ENCODE peak calls at places on chromosomes 13 and 19, in nine cellular contexts. One of them, this sample, is unnamed.

GRCh38 chr19:31349160-31349881 is at the start of gene TSHZ3:
- DNase-seq in psoas muscle: peak
- DNase-seq in IMR-90: peak
- DNase-seq in mesendoderm: peak
- DNase-seq in fibroblast of the aortic adventitia: peak
- DNase-seq in epithelial cell of proximal tubule: no peak
- DNase-seq in heart left ventricle: peak
- DNase-seq in heart right ventricle: peak
- DNase-seq in HCT116: no peak
- DNase-seq in this sample: no peak

GRCh38 chr13:42375663-42376062 is 103.7 kb downstream of the AKAP11 start:
- DNase-seq in heart right ventricle: no peak
- DNase-seq in heart left ventricle: no peak
- DNase-seq in HCT116: no peak
- DNase-seq in mesendoderm: no peak
- DNase-seq in epithelial cell of proximal tubule: no peak
- DNase-seq in fibroblast of the aortic adventitia: no peak
- DNase-seq in IMR-90: no peak
- DNase-seq in psoas muscle: no peak
- DNase-seq in this sample: no peak

GRCh38 chr19:54518844-54519243 is 16.2 kb downstream of the LAIR2 start:
- DNase-seq in mesendoderm: no peak
- DNase-seq in heart left ventricle: no peak
- DNase-seq in psoas muscle: no peak
- DNase-seq in fibroblast of the aortic adventitia: no peak
- DNase-seq in epithelial cell of proximal tubule: no peak
- DNase-seq in IMR-90: no peak
- DNase-seq in heart right ventricle: peak
- DNase-seq in HCT116: no peak
- DNase-seq in this sample: no peak

GRCh38 chr13:99362362-99362761 is 55.2 kb upstream of the GPR183 start:
- DNase-seq in HCT116: no peak
- DNase-seq in heart right ventricle: no peak
- DNase-seq in mesendoderm: no peak
- DNase-seq in fibroblast of the aortic adventitia: no peak
- DNase-seq in heart left ventricle: no peak
- DNase-seq in IMR-90: no peak
- DNase-seq in epithelial cell of proximal tubule: no peak
- DNase-seq in psoas muscle: no peak
- DNase-seq in this sample: no peak

GRCh38 chr19:28619842-28620429 is 593.0 kb downstream of the UQCRFS1 start:
- DNase-seq in mesendoderm: no peak
- DNase-seq in heart left ventricle: no peak
- DNase-seq in epithelial cell of proximal tubule: no peak
- DNase-seq in HCT116: no peak
- DNase-seq in psoas muscle: no peak
- DNase-seq in heart right ventricle: no peak
- DNase-seq in IMR-90: no peak
- DNase-seq in fibroblast of the aortic adventitia: no peak
- DNase-seq in this sample: no peak

GRCh38 chr19:30403583-30403982 is 31.4 kb downstream of the ZNF536 start:
- DNase-seq in HCT116: no peak
- DNase-seq in epithelial cell of proximal tubule: no peak
- DNase-seq in IMR-90: no peak
- DNase-seq in heart right ventricle: no peak
- DNase-seq in psoas muscle: no peak
- DNase-seq in mesendoderm: no peak
- DNase-seq in heart left ventricle: no peak
- DNase-seq in fibroblast of the aortic adventitia: no peak
- DNase-seq in this sample: no peak

GRCh38 chr19:31529121-31529520 is 179.9 kb upstream of the TSHZ3 start:
- DNase-seq in heart left ventricle: no peak
- DNase-seq in fibroblast of the aortic adventitia: no peak
- DNase-seq in epithelial cell of proximal tubule: no peak
- DNase-seq in heart right ventricle: no peak
- DNase-seq in HCT116: no peak
- DNase-seq in mesendoderm: peak
- DNase-seq in IMR-90: no peak
- DNase-seq in psoas muscle: no peak
- DNase-seq in this sample: no peak

GRCh38 chr13:44908266-44908665 is 81.0 kb downstream of the NUFIP1 start:
- DNase-seq in heart right ventricle: no peak
- DNase-seq in IMR-90: no peak
- DNase-seq in epithelial cell of proximal tubule: no peak
- DNase-seq in fibroblast of the aortic adventitia: no peak
- DNase-seq in heart left ventricle: no peak
- DNase-seq in psoas muscle: no peak
- DNase-seq in mesendoderm: no peak
- DNase-seq in HCT116: no peak
- DNase-seq in this sample: no peak

GRCh38 chr19:11465605-11466004 is 15.2 kb downstream of the ELAVL3 start:
- DNase-seq in mesendoderm: no peak
- DNase-seq in fibroblast of the aortic adventitia: no peak
- DNase-seq in epithelial cell of proximal tubule: no peak
- DNase-seq in heart right ventricle: no peak
- DNase-seq in heart left ventricle: no peak
- DNase-seq in IMR-90: no peak
- DNase-seq in psoas muscle: no peak
- DNase-seq in HCT116: no peak
- DNase-seq in this sample: no peak

GRCh38 chr19:44602071-44602470 is 11.3 kb upstream of the IGSF23 start:
- DNase-seq in psoas muscle: no peak
- DNase-seq in heart right ventricle: no peak
- DNase-seq in mesendoderm: no peak
- DNase-seq in epithelial cell of proximal tubule: no peak
- DNase-seq in HCT116: no peak
- DNase-seq in fibroblast of the aortic adventitia: no peak
- DNase-seq in IMR-90: no peak
- DNase-seq in heart left ventricle: no peak
- DNase-seq in this sample: no peak

GRCh38 chr13:112968910-112969691 is at the start of gene MCF2L:
- DNase-seq in HCT116: no peak
- DNase-seq in psoas muscle: no peak
- DNase-seq in IMR-90: peak
- DNase-seq in fibroblast of the aortic adventitia: peak
- DNase-seq in epithelial cell of proximal tubule: no peak
- DNase-seq in mesendoderm: peak
- DNase-seq in heart left ventricle: peak
- DNase-seq in heart right ventricle: peak
- DNase-seq in this sample: no peak

GRCh38 chr19:10454267-10454666 is 33.9 kb downstream of the PDE4A start:
- DNase-seq in HCT116: no peak
- DNase-seq in heart left ventricle: no peak
- DNase-seq in IMR-90: peak
- DNase-seq in mesendoderm: peak
- DNase-seq in psoas muscle: no peak
- DNase-seq in fibroblast of the aortic adventitia: no peak
- DNase-seq in epithelial cell of proximal tubule: no peak
- DNase-seq in heart right ventricle: no peak
- DNase-seq in this sample: no peak

GRCh38 chr19:34220472-34221063 is 33.8 kb upstream of the GARRE1 start:
- DNase-seq in IMR-90: peak
- DNase-seq in heart right ventricle: peak
- DNase-seq in HCT116: peak
- DNase-seq in epithelial cell of proximal tubule: no peak
- DNase-seq in mesendoderm: peak
- DNase-seq in fibroblast of the aortic adventitia: peak
- DNase-seq in heart left ventricle: peak
- DNase-seq in psoas muscle: peak
- DNase-seq in this sample: no peak

GRCh38 chr13:37194428-37194861 is 89.0 kb upstream of the CSNK1A1L start:
- DNase-seq in psoas muscle: no peak
- DNase-seq in IMR-90: peak
- DNase-seq in HCT116: no peak
- DNase-seq in epithelial cell of proximal tubule: no peak
- DNase-seq in fibroblast of the aortic adventitia: peak
- DNase-seq in heart left ventricle: no peak
- DNase-seq in mesendoderm: no peak
- DNase-seq in heart right ventricle: no peak
- DNase-seq in this sample: no peak

GRCh38 chr13:101451641-101452040 is 834 bp upstream of the ITGBL1 start:
- DNase-seq in IMR-90: no peak
- DNase-seq in epithelial cell of proximal tubule: no peak
- DNase-seq in fibroblast of the aortic adventitia: no peak
- DNase-seq in heart left ventricle: no peak
- DNase-seq in HCT116: no peak
- DNase-seq in heart right ventricle: no peak
- DNase-seq in mesendoderm: no peak
- DNase-seq in psoas muscle: no peak
- DNase-seq in this sample: no peak

GRCh38 chr19:460877-461609 is at the start of gene SHC2:
- DNase-seq in IMR-90: no peak
- DNase-seq in fibroblast of the aortic adventitia: no peak
- DNase-seq in HCT116: no peak
- DNase-seq in psoas muscle: peak
- DNase-seq in heart left ventricle: no peak
- DNase-seq in heart right ventricle: peak
- DNase-seq in epithelial cell of proximal tubule: no peak
- DNase-seq in mesendoderm: no peak
- DNase-seq in this sample: no peak
- H3K4me3 ChIP-seq in IMR-90: peak
- H3K4me3 ChIP-seq in fibroblast of the aortic adventitia: peak
- H3K4me3 ChIP-seq in HCT116: peak
- H3K4me3 ChIP-seq in psoas muscle: peak
- H3K4me3 ChIP-seq in heart left ventricle: peak
- H3K4me3 ChIP-seq in heart right ventricle: peak
- H3K4me3 ChIP-seq in epithelial cell of proximal tubule: peak
- H3K4me3 ChIP-seq in mesendoderm: no peak
- H3K4me3 ChIP-seq in this sample: peak

GRCh38 chr19:50558039-50558438 is 10.2 kb downstream of the LRRC4B start:
- DNase-seq in psoas muscle: no peak
- DNase-seq in mesendoderm: no peak
- DNase-seq in heart right ventricle: no peak
- DNase-seq in heart left ventricle: no peak
- DNase-seq in fibroblast of the aortic adventitia: no peak
- DNase-seq in HCT116: no peak
- DNase-seq in epithelial cell of proximal tubule: no peak
- DNase-seq in IMR-90: no peak
- DNase-seq in this sample: no peak

GRCh38 chr19:50558449-50558848 is 9.8 kb downstream of the LRRC4B start:
- DNase-seq in mesendoderm: no peak
- DNase-seq in epithelial cell of proximal tubule: no peak
- DNase-seq in fibroblast of the aortic adventitia: no peak
- DNase-seq in heart left ventricle: no peak
- DNase-seq in IMR-90: no peak
- DNase-seq in HCT116: no peak
- DNase-seq in psoas muscle: no peak
- DNase-seq in heart right ventricle: no peak
- DNase-seq in this sample: no peak

GRCh38 chr19:50555447-50556235 is 12.6 kb downstream of the LRRC4B start:
- DNase-seq in HCT116: no peak
- DNase-seq in epithelial cell of proximal tubule: no peak
- DNase-seq in heart left ventricle: peak
- DNase-seq in IMR-90: no peak
- DNase-seq in psoas muscle: no peak
- DNase-seq in fibroblast of the aortic adventitia: no peak
- DNase-seq in heart right ventricle: no peak
- DNase-seq in mesendoderm: peak
- DNase-seq in this sample: no peak

GRCh38 chr19:50556236-50557008 is 11.8 kb downstream of the LRRC4B start:
- DNase-seq in psoas muscle: peak
- DNase-seq in epithelial cell of proximal tubule: no peak
- DNase-seq in heart right ventricle: peak
- DNase-seq in mesendoderm: peak
- DNase-seq in HCT116: peak
- DNase-seq in IMR-90: peak
- DNase-seq in fibroblast of the aortic adventitia: peak
- DNase-seq in heart left ventricle: peak
- DNase-seq in this sample: peak

GRCh38 chr19:50557009-50557613 is 11.1 kb downstream of the LRRC4B start:
- DNase-seq in epithelial cell of proximal tubule: no peak
- DNase-seq in HCT116: no peak
- DNase-seq in heart right ventricle: no peak
- DNase-seq in IMR-90: no peak
- DNase-seq in heart left ventricle: no peak
- DNase-seq in mesendoderm: no peak
- DNase-seq in fibroblast of the aortic adventitia: no peak
- DNase-seq in psoas muscle: no peak
- DNase-seq in this sample: no peak
- H3K4me3 ChIP-seq in epithelial cell of proximal tubule: no peak
- H3K4me3 ChIP-seq in HCT116: peak
- H3K4me3 ChIP-seq in heart right ventricle: no peak
- H3K4me3 ChIP-seq in IMR-90: no peak
- H3K4me3 ChIP-seq in heart left ventricle: peak
- H3K4me3 ChIP-seq in mesendoderm: no peak
- H3K4me3 ChIP-seq in fibroblast of the aortic adventitia: no peak
- H3K4me3 ChIP-seq in psoas muscle: peak
- H3K4me3 ChIP-seq in this sample: no peak

DNA sequence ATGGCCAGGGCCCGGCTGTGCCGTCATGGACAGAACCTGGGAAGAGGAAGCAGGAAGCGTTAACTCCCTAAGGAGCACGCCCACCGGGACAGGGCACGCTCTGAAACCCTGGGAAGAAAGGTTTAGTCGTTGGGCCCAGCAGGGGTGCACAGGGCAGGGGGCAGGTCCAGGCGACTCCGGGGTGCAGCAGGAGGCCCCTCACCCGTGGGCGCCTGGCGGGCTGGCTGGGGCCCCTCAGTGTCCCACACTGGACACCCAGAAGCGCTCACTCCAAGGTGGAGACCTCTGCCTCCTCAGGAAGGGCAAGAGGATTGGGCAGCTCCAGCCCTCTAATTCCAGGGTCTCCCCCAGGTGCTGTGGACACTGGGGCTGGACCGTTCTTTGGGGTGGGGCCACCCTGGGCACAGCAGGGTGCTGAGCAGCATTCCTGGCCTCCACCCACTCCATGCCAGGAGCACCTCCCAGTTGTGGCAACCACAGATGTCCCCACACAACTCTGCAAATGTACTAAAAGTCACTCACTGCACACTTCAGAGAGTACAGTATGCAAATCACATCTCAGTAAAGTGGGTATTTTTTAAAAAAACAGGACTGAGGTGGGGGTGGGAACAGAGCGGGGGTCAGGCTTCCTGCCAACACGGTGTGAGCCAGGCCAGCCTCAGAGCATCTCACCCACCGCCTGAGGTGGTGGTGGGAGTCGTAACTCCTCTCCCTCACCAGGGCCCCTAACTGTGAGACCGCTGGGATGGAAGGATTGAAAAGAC is 35.2 kb downstream of the PIP5K1C start:
- DNase-seq in psoas muscle: no peak
- DNase-seq in HCT116: no peak
- DNase-seq in heart right ventricle: no peak
- DNase-seq in mesendoderm: no peak
- DNase-seq in epithelial cell of proximal tubule: no peak
- DNase-seq in IMR-90: no peak
- DNase-seq in heart left ventricle: no peak
- DNase-seq in fibroblast of the aortic adventitia: no peak
- DNase-seq in this sample: no peak
- H3K4me3 ChIP-seq in psoas muscle: no peak
- H3K4me3 ChIP-seq in HCT116: no peak
- H3K4me3 ChIP-seq in heart right ventricle: no peak
- H3K4me3 ChIP-seq in mesendoderm: no peak
- H3K4me3 ChIP-seq in epithelial cell of proximal tubule: no peak
- H3K4me3 ChIP-seq in IMR-90: no peak
- H3K4me3 ChIP-seq in heart left ventricle: no peak
- H3K4me3 ChIP-seq in fibroblast of the aortic adventitia: no peak
- H3K4me3 ChIP-seq in this sample: no peak

DNA sequence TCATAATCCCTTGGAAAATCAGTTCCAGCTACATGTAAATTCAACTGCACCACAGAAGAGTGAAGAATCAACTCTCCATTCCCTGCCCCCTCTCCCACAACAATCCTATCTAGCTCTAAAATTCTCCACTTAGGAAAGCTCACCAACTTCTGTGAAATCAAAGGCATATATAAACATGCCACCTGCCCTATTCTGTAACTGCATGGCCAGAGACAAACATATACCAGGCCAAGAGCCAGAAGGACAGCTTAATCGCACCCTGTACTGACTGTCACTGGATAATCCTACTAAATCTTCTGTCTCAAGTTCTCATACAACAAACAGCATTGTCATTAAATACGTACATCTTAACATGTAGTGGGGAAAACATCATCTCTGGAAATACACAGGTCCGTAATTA is 58.2 kb upstream of the EEF1AKMT1 start:
- DNase-seq in mesendoderm: no peak
- DNase-seq in psoas muscle: no peak
- DNase-seq in fibroblast of the aortic adventitia: no peak
- DNase-seq in heart left ventricle: no peak
- DNase-seq in HCT116: no peak
- DNase-seq in epithelial cell of proximal tubule: no peak
- DNase-seq in IMR-90: no peak
- DNase-seq in heart right ventricle: no peak
- DNase-seq in this sample: no peak
- H3K4me3 ChIP-seq in mesendoderm: no peak
- H3K4me3 ChIP-seq in psoas muscle: peak
- H3K4me3 ChIP-seq in fibroblast of the aortic adventitia: no peak
- H3K4me3 ChIP-seq in heart left ventricle: peak
- H3K4me3 ChIP-seq in HCT116: no peak
- H3K4me3 ChIP-seq in epithelial cell of proximal tubule: no peak
- H3K4me3 ChIP-seq in IMR-90: no peak
- H3K4me3 ChIP-seq in heart right ventricle: peak
- H3K4me3 ChIP-seq in this sample: no peak

This sample was measured in kidney epithelial cell.